ENCODE peak calls at places on chromosomes 16 and 17, in nine cellular contexts. A is Calu3; T is HCT116; J is activated CD4-positive, alpha-beta T cell treated with anti-CD3 and anti-CD28 coated beads, Interleukin-2, amount 10 ng/mL, durations not matched to agents 7 days and 5 days; R is substantia nigra; Q is NCI-H1417; F is GM19239; I is T follicular helper cell; X is GM04503. L is an unnamed sample.

GRCh38 chr16:79838860-79839259 is 238.3 kb upstream of the MAF start:
- DNase-seq in F (no peak), Q (no peak), R (no peak), J (no peak), X (no peak), A (no peak), T (no peak), I (no peak), L (no peak)

GRCh38 chr17:59387351-59388069 is 56.1 kb downstream of the YPEL2 start:
- DNase-seq in F (no peak), I (no peak), R (no peak), T (no peak), J (no peak), X (no peak), Q (no peak), A (no peak), L (no peak)

GRCh38 chr17:29640413-29640812 is 17.7 kb upstream of the CORO6 start:
- DNase-seq in T (no peak), F (no peak), I (no peak), R (no peak), J (no peak), A (no peak), X (peak), Q (no peak), L (no peak)

GRCh38 chr16:81583893-81584705 is 139.5 kb downstream of the CMIP start:
- DNase-seq in R (no peak), Q (no peak), F (no peak), T (peak), X (no peak), J (no peak), A (peak), I (no peak), L (no peak)

GRCh38 chr17:19513897-19514488 is 19.7 kb upstream of the SLC47A1 start:
- DNase-seq in T (peak), A (peak), I (peak), F (no peak), X (no peak), J (peak), R (peak), Q (peak), L (peak)

GRCh38 chr17:40598021-40598927 is 33.0 kb upstream of the CCR7 start:
- DNase-seq in R (no peak), T (no peak), I (peak), A (no peak), F (no peak), J (peak), Q (no peak), X (no peak), L (no peak)

GRCh38 chr17:7045492-7046126 is 1.7 kb upstream of the SLC16A11 start:
- DNase-seq in F (no peak), X (no peak), I (peak), J (peak), R (no peak), Q (peak), A (peak), T (peak), L (peak)

GRCh38 chr17:73156887-73157870 is 7.6 kb upstream of the SSTR2 start:
- DNase-seq in X (no peak), Q (no peak), A (no peak), F (no peak), J (no peak), T (no peak), I (no peak), R (no peak), L (peak)

GRCh38 chr16:81315271-81316175 is 761 bp downstream of the GAN start:
- DNase-seq in X (no peak), Q (peak), J (peak), R (no peak), F (peak), I (peak), A (peak), T (no peak), L (peak)

GRCh38 chr17:2711608-2712299 is at the start of gene CLUH:
- DNase-seq in X (peak), Q (peak), F (peak), R (peak), J (peak), A (peak), I (peak), T (peak), L (peak)

GRCh38 chr16:19804538-19805323 is 79.9 kb downstream of the GPRC5B start:
- DNase-seq in R (no peak), J (peak), X (no peak), Q (peak), T (no peak), F (no peak), A (peak), I (peak), L (no peak)

GRCh38 chr17:31319253-31319661 is 2.2 kb downstream of the EVI2A start:
- DNase-seq in X (no peak), R (no peak), A (no peak), T (no peak), F (no peak), J (peak), I (no peak), Q (no peak), L (no peak)

GRCh38 chr17:56880571-56880970 is 33.3 kb downstream of the TRIM25 start:
- DNase-seq in J (no peak), T (no peak), X (no peak), Q (no peak), I (no peak), A (no peak), F (no peak), R (no peak), L (no peak)

GRCh38 chr17:31413871-31414589 is 22.6 kb downstream of the RAB11FIP4 start:
- DNase-seq in R (peak), F (no peak), I (no peak), X (peak), T (no peak), J (no peak), Q (no peak), A (no peak), L (no peak)

GRCh38 chr16:61858996-61859395 is 177.2 kb downstream of the CDH8 start:
- DNase-seq in T (no peak), R (no peak), F (no peak), J (no peak), Q (no peak), X (peak), I (no peak), A (no peak), L (no peak)

GRCh38 chr17:28956112-28956511 is 4.8 kb upstream of the PHF12 start:
- DNase-seq in Q (no peak), A (no peak), T (no peak), X (no peak), F (no peak), J (no peak), I (no peak), R (no peak), L (no peak)

GRCh38 chr17:37818689-37819088 is 73.8 kb upstream of the HNF1B start:
- DNase-seq in R (no peak), I (no peak), F (no peak), T (peak), X (no peak), A (peak), Q (peak), J (no peak), L (peak)

GRCh38 chr17:65485388-65486299 is 75.8 kb downstream of the AXIN2 start:
- DNase-seq in T (no peak), A (no peak), F (no peak), R (no peak), J (no peak), I (no peak), X (peak), Q (no peak), L (no peak)

GRCh38 chr17:13864551-13864950 is 204.8 kb upstream of the COX10 start:
- DNase-seq in J (no peak), T (no peak), F (no peak), A (no peak), I (no peak), R (no peak), Q (no peak), X (peak), L (no peak)

GRCh38 chr16:3979518-3979917 is 99.0 kb upstream of the CREBBP start:
- DNase-seq in T (no peak), Q (no peak), R (no peak), I (no peak), F (no peak), A (no peak), J (no peak), X (no peak), L (no peak)

GRCh38 chr17:34291721-34292348 is 6.3 kb downstream of the CCL11 start:
- DNase-seq in R (no peak), Q (no peak), T (no peak), X (no peak), J (no peak), I (no peak), F (no peak), A (no peak), L (no peak)

GRCh38 chr16:53600076-53600475 is 97.1 kb upstream of the AKTIP start:
- DNase-seq in F (no peak), A (no peak), I (no peak), J (no peak), Q (no peak), T (no peak), X (peak), R (no peak), L (no peak)

GRCh38 chr16:239948-240277 is 5.3 kb downstream of the FAM234A start:
- DNase-seq in T (no peak), Q (no peak), I (no peak), F (no peak), J (no peak), A (no peak), R (no peak), X (no peak), L (no peak)

GRCh38 chr17:82238562-82239201 is 9.8 kb downstream of the SLC16A3 start:
- DNase-seq in T (no peak), R (no peak), I (peak), Q (peak), J (peak), F (no peak), X (no peak), A (no peak), L (peak)

GRCh38 chr16:25007284-25007984 is 7.7 kb downstream of the ARHGAP17 start:
- DNase-seq in T (no peak), X (no peak), Q (no peak), A (no peak), R (no peak), I (no peak), F (no peak), J (no peak), L (no peak)

GRCh38 chr17:37388266-37388665 is 12.5 kb downstream of the C17orf78 start:
- DNase-seq in Q (no peak), A (no peak), R (no peak), I (no peak), F (no peak), T (no peak), X (no peak), J (no peak), L (no peak)

GRCh38 chr17:21495281-21495680 is 119.1 kb downstream of the KCNJ12 start:
- DNase-seq in A (no peak), Q (no peak), X (no peak), J (no peak), R (no peak), T (no peak), F (no peak), I (no peak), L (no peak)

GRCh38 chr16:85401917-85402766 is 211.0 kb upstream of the GSE1 start:
- DNase-seq in A (no peak), I (no peak), R (no peak), X (no peak), Q (no peak), T (no peak), J (no peak), F (no peak), L (no peak)

GRCh38 chr17:332558-333322 is 19.9 kb downstream of the RPH3AL start:
- DNase-seq in I (no peak), A (no peak), Q (no peak), T (no peak), F (no peak), R (peak), X (peak), J (no peak), L (no peak)

GRCh38 chr16:71311553-71312158 is 22.5 kb upstream of the CMTR2 start:
- DNase-seq in X (no peak), Q (peak), A (peak), J (peak), R (no peak), T (no peak), I (no peak), F (no peak), L (peak)

GRCh38 chr17:8013731-8014557 is 11.5 kb downstream of the GUCY2D start:
- DNase-seq in F (no peak), I (no peak), J (no peak), T (no peak), R (no peak), X (no peak), A (no peak), Q (no peak), L (no peak)

GRCh38 chr16:19348578-19349315 is 63.2 kb downstream of the CLEC19A start:
- DNase-seq in T (no peak), X (no peak), Q (peak), R (no peak), A (no peak), I (no peak), J (no peak), F (no peak), L (no peak)

GRCh38 chr17:40427002-40427491 is 9.4 kb upstream of the TOP2A start:
- DNase-seq in I (no peak), R (no peak), X (no peak), A (peak), T (no peak), Q (no peak), J (peak), F (no peak), L (no peak)

GRCh38 chr16:69501956-69502457 is 63.8 kb upstream of the NFAT5 start:
- DNase-seq in T (no peak), F (no peak), R (no peak), X (no peak), Q (no peak), A (no peak), I (no peak), J (no peak), L (no peak)

GRCh38 chr17:78472035-78472905 is 93.8 kb downstream of the PGS1 start:
- DNase-seq in R (no peak), F (no peak), Q (no peak), X (no peak), J (no peak), T (no peak), I (no peak), A (no peak), L (no peak)

GRCh38 chr16:10182186-10182683 is at the start of gene GRIN2A:
- DNase-seq in X (no peak), A (peak), I (no peak), T (no peak), F (no peak), R (no peak), Q (no peak), J (no peak), L (no peak)

GRCh38 chr17:79007504-79008381 is 1.8 kb downstream of the CANT1 start:
- DNase-seq in R (no peak), I (no peak), F (no peak), Q (no peak), X (no peak), J (peak), A (no peak), T (no peak), L (no peak)

L was measured in erythroblast.